ENCODE peak calls at places on chromosomes 6 and 20, in eight cellular contexts. C, E, M, F, L, O, U and S are unnamed samples.

GRCh38 chr20:43942661-43943285 is 28.1 kb downstream of the TOX2 start:
- DNase-seq in C (peak; percentile 68), E (no peak), M (no peak), F (no peak), L (peak; percentile 26), O (no peak), U (peak; percentile 76), S (peak; percentile 49)

GRCh38 chr20:10716855-10717254 is 43.1 kb upstream of the JAG1 start:
- DNase-seq in C (peak; percentile 41), E (no peak), M (no peak), F (no peak), L (no peak), O (no peak), U (peak; percentile 58), S (peak; percentile 4)

GRCh38 chr6:43185391-43185790 is 3.4 kb downstream of the CUL9 start:
- DNase-seq in C (no peak), E (no peak), M (no peak), F (no peak), L (no peak), O (no peak), U (no peak), S (no peak)

GRCh38 chr6:47016236-47016635 is 25.9 kb downstream of the ADGRF1 start:
- DNase-seq in C (no peak), E (no peak), M (no peak), F (no peak), L (no peak), O (no peak), U (no peak), S (no peak)

GRCh38 chr20:57633945-57634491 is 13.8 kb upstream of the ZBP1 start:
- DNase-seq in C (no peak), E (no peak), M (no peak), F (no peak), L (no peak), O (no peak), U (no peak), S (no peak)

GRCh38 chr20:61924211-61924857 is 141.3 kb downstream of the TAF4 start:
- DNase-seq in C (no peak), E (no peak), M (no peak), F (no peak), L (no peak), O (peak; percentile 6), U (no peak), S (no peak)

GRCh38 chr20:61731363-61732181 is 334.1 kb downstream of the TAF4 start:
- DNase-seq in C (peak; percentile 46), E (no peak), M (no peak), F (no peak), L (no peak), O (no peak), U (peak; percentile 79), S (peak; percentile 22)

GRCh38 chr20:4592316-4593148 is 129.2 kb upstream of the PRND start:
- DNase-seq in C (peak; percentile 48), E (no peak), M (peak; percentile 68), F (peak; percentile 60), L (no peak), O (peak; percentile 46), U (peak; percentile 31), S (no peak)

GRCh38 chr6:142355481-142356174 is 53.8 kb downstream of the ADGRG6 start:
- DNase-seq in C (no peak), E (no peak), M (no peak), F (no peak), L (no peak), O (no peak), U (no peak), S (no peak)

GRCh38 chr6:104771258-104771832 is 88.4 kb downstream of the HACE1 start:
- DNase-seq in C (peak; percentile 32), E (no peak), M (peak; percentile 41), F (no peak), L (no peak), O (no peak), U (peak; percentile 11), S (peak; percentile 28)

GRCh38 chr20:52056203-52057062 is 135.1 kb downstream of the ZFP64 start:
- DNase-seq in C (peak; percentile 96), E (no peak), M (no peak), F (no peak), L (peak; percentile 65), O (no peak), U (peak; percentile 95), S (peak; percentile 83)

GRCh38 chr6:34032856-34033255 is 113.0 kb downstream of the GRM4 start:
- DNase-seq in C (no peak), E (no peak), M (no peak), F (no peak), L (no peak), O (no peak), U (no peak), S (no peak)

GRCh38 chr20:53660078-53660909 is 66.7 kb upstream of the ZNF217 start:
- DNase-seq in C (peak; percentile 27), E (no peak), M (peak; percentile 63), F (no peak), L (no peak), O (peak; percentile 41), U (no peak), S (peak; percentile 52)

GRCh38 chr6:36063318-36063717 is 35.7 kb downstream of the MAPK14 start:
- DNase-seq in C (no peak), E (no peak), M (no peak), F (no peak), L (no peak), O (no peak), U (no peak), S (no peak)

GRCh38 chr6:147950623-147950987 is 392.0 kb upstream of the SASH1 start:
- DNase-seq in C (peak; percentile 70), E (no peak), M (no peak), F (peak; percentile 53), L (no peak), O (no peak), U (peak; percentile 52), S (peak; percentile 70)

GRCh38 chr20:60921021-60921622 is 330.9 kb upstream of the CDH4 start:
- DNase-seq in C (no peak), E (no peak), M (peak; percentile 21), F (no peak), L (no peak), O (no peak), U (peak; percentile 35), S (peak; percentile 35)

GRCh38 chr20:40991181-40991889 is 37.3 kb upstream of the TOP1 start:
- DNase-seq in C (no peak), E (no peak), M (no peak), F (peak; percentile 40), L (no peak), O (peak; percentile 57), U (no peak), S (no peak)

GRCh38 chr6:30942338-30943060 is 1.7 kb downstream of the MUCL3 start:
- DNase-seq in C (peak; percentile 70), E (peak; percentile 65), M (peak; percentile 99), F (peak; percentile 94), L (peak; percentile 61), O (peak; percentile 80), U (peak; percentile 78), S (peak; percentile 89)
- TF ChIP-seq CTCF in C (peak; percentile 61), E (peak; percentile 18), M (peak; percentile 52), F (no peak), L (peak; percentile 70), O (no peak), U (peak; percentile 55), S (peak; percentile 76)

GRCh38 chr20:45953672-45954071 is 18.3 kb downstream of the ZNF335 start:
- DNase-seq in C (no peak), E (no peak), M (no peak), F (no peak), L (no peak), O (no peak), U (no peak), S (no peak)
- H3K4me3 ChIP-seq in C (no peak overlapping the region), E (no peak overlapping the region), M (no peak overlapping the region), F (no peak overlapping the region), L (no peak overlapping the region), O (no peak overlapping the region), U (no peak overlapping the region), S (no peak overlapping the region)

DNA sequence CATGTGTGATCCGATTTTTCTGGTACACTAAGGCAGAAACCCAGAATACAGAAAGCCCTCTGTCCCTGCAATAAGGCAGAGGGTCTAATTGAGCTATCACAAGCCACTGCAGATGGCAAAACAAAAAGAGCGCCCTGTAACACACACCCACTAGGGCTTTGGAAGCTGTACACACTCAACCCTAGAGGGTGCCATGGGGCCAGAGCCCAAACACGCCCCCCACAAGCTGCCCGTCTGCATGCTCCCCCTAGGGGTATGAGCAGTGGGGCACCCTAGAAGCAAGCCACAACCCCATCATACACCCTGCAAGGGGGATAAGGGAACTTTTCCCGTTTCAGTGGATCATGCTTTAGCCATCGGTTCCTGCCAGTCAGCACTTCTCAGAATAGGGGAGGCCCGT is 62.2 kb upstream of the PDE10A start:
- DNase-seq in C (no peak), E (no peak), M (peak; percentile 41), F (no peak), L (no peak), O (no peak), U (no peak), S (no peak)
- TF ChIP-seq CTCF in C (no peak), E (no peak), M (peak; percentile 40), F (no peak), L (no peak), O (no peak), U (no peak), S (no peak)

DNA sequence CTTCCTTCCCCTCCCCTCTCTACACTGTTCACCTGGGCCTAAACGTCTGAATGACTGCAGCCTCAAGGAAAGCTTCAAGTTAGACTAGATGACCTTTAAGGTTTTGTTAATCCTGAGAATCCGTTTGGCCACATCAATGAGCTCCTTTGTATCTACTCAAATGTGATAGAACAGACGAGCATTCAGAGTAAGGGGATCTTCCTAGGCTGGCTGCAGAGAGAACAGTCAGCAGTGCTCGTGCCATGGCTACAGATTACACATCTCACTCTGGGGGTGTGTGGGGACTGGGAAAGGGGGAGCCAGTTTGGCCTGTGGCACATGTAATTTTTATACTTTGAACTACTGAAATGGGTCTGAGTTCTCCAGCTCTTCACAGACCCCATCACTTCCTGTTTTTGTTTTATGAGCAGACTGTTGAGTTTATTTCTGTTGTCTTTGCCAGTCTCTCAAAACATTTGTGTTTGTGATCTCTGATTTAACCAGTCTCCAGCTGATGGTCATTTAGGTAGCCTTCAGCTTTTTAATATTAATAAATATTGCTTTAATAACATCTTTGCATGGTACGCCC is 50.9 kb downstream of the KCNS1 start:
- DNase-seq in C (no peak), E (no peak), M (no peak), F (no peak), L (no peak), O (no peak), U (no peak), S (no peak)
- H3K4me3 ChIP-seq in C (no peak overlapping the region), E (no peak overlapping the region), M (no peak overlapping the region), F (no peak overlapping the region), L (no peak overlapping the region), O (no peak overlapping the region), U (no peak overlapping the region), S (no peak overlapping the region)

GRCh38 chr6:106300020-106300772 is 25.4 kb downstream of the ATG5 start:
- DNase-seq in C (no peak), E (no peak), M (no peak), F (no peak), L (no peak), O (no peak), U (no peak), S (no peak)

DNA sequence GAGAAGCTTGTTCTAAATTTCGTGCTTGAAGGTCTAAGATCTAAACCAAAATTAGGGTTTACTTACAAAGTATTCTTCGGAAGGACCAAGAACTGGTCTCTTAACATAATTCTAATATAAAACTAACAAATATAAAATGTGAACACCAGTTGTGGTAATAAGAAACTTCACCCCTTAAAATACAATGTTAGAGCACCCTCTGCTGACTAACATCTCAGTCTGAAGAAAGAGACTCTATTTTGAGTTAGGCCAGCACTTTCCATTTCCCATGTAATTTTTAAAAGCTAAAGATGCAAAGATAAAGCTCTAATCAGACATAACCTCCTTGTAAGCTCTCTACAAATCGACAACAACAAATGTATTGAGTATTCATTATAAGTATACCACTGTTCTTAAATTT is 24.6 kb downstream of the ATG5 start:
- DNase-seq in C (peak; percentile 66), E (no peak), M (peak; percentile 53), F (no peak), L (no peak), O (no peak), U (peak; percentile 37), S (peak; percentile 73)
- TF ChIP-seq CTCF in C (peak; percentile 63), E (no peak), M (peak; percentile 61), F (peak; percentile 17), L (peak; percentile 41), O (peak; percentile 23), U (peak; percentile 40), S (peak; percentile 58)